ENCODE peak calls at places on chromosomes 11 and 22, in ten cellular contexts. A is lung; H is Jurkat, Clone E6-1; V is DMS153; J is T-helper 1 cell; N is stimulated activated naive CD4-positive, alpha-beta T cell; D is CD4-positive, alpha-beta T cell; C is foreskin fibroblast; K is NCI-H1436; E is upper lobe of right lung. S is an unnamed sample.

GRCh38 chr11:10925149-10925926 is 67.5 kb upstream of the ZBED5 start:
- DNase-seq in N (no peak), A (no peak), E (no peak), H (no peak), J (no peak), K (no peak), C (no peak), V (no peak), D (no peak), S (no peak)

GRCh38 chr11:133819916-133820315 is 25.4 kb downstream of the SPATA19 start:
- DNase-seq in J (no peak), E (no peak), N (no peak), D (no peak), K (no peak), C (no peak), H (no peak), V (no peak), A (no peak), S (no peak)

GRCh38 chr11:19187101-19187500 is 14.7 kb downstream of the CSRP3 start:
- DNase-seq in D (no peak), C (peak; percentile 19), N (no peak), H (no peak), K (no peak), A (no peak), J (no peak), E (no peak), V (no peak), S (peak; percentile 26)

GRCh38 chr11:62669420-62670161 is 1.9 kb upstream of the UQCC3 start:
- DNase-seq in C (peak; percentile 60), J (no peak), A (no peak), K (no peak), V (no peak), H (no peak), E (no peak), D (no peak), N (no peak), S (no peak)

GRCh38 chr11:99781074-99781473 is 760.3 kb downstream of the CNTN5 start:
- DNase-seq in V (no peak), H (no peak), K (no peak), C (no peak), J (no peak), D (no peak), E (no peak), A (no peak), N (no peak), S (peak; percentile 18)

GRCh38 chr22:17366830-17367229 is 2.4 kb upstream of the CECR2 start:
- DNase-seq in E (no peak), N (peak; percentile 6), A (no peak), K (peak; percentile 44), D (no peak), H (peak; percentile 55), J (no peak), C (no peak), V (peak; percentile 9), S (no peak)

GRCh38 chr22:35611891-35612576 is 5.1 kb downstream of the MB start:
- DNase-seq in J (no peak), N (no peak), E (no peak), K (no peak), V (peak; percentile 25), C (no peak), A (no peak), D (no peak), H (no peak), S (no peak)

GRCh38 chr11:132036751-132037466 is 666.5 kb downstream of the NTM start:
- DNase-seq in V (no peak), E (no peak), J (no peak), K (no peak), D (no peak), H (no peak), N (no peak), A (no peak), C (peak; percentile 38), S (no peak)

GRCh38 chr11:28520291-28520690 is 412.1 kb downstream of the METTL15 start:
- DNase-seq in K (no peak), N (no peak), C (no peak), E (no peak), A (no peak), D (no peak), H (no peak), J (no peak), V (no peak), S (no peak)

GRCh38 chr11:107591446-107592236 is 694 bp downstream of the ELMOD1 start:
- DNase-seq in J (no peak), N (peak; percentile 52), V (no peak), E (no peak), K (no peak), A (no peak), C (peak; percentile 46), H (no peak), D (no peak), S (no peak)

GRCh38 chr22:48710410-48710809 is 1117.3 kb downstream of the BRD1 start:
- DNase-seq in V (no peak), A (no peak), N (no peak), J (no peak), C (no peak), H (no peak), D (no peak), E (peak; percentile 53), K (no peak), S (no peak)

GRCh38 chr22:45335021-45335818 is 25.5 kb downstream of the FAM118A start:
- DNase-seq in E (no peak), K (no peak), V (no peak), D (no peak), H (no peak), N (no peak), A (no peak), C (peak; percentile 54), J (no peak), S (no peak)

GRCh38 chr11:120707663-120708062 is 196.1 kb downstream of the GRIK4 start:
- DNase-seq in N (no peak), J (no peak), C (no peak), H (no peak), K (no peak), D (no peak), V (no peak), A (no peak), E (no peak), S (no peak)

GRCh38 chr22:42695294-42695693 is 25.4 kb downstream of the A4GALT start:
- DNase-seq in A (no peak), K (no peak), D (no peak), E (no peak), H (no peak), N (no peak), J (no peak), C (no peak), V (no peak), S (no peak)

GRCh38 chr22:27628341-27628740 is 173.2 kb downstream of the MN1 start:
- DNase-seq in E (no peak), N (no peak), J (no peak), A (no peak), V (no peak), H (no peak), C (no peak), K (no peak), D (no peak), S (no peak)

GRCh38 chr11:110428040-110428439 is 1.7 kb upstream of the FDX1 start:
- DNase-seq in N (no peak), V (no peak), J (no peak), A (no peak), K (no peak), D (no peak), E (no peak), C (no peak), H (no peak), S (no peak)

GRCh38 chr11:129115652-129116585 is 76.2 kb downstream of the ARHGAP32 start:
- DNase-seq in C (peak; percentile 59), K (no peak), H (no peak), J (no peak), N (no peak), D (no peak), V (no peak), A (no peak), E (no peak), S (peak; percentile 63)

GRCh38 chr11:11022126-11022730 is 164.4 kb upstream of the ZBED5 start:
- DNase-seq in C (peak; percentile 55), A (no peak), D (no peak), E (no peak), J (no peak), N (peak; percentile 39), K (no peak), H (peak; percentile 18), V (no peak), S (peak; percentile 58)

GRCh38 chr22:26949193-26949592 is 291.8 kb downstream of the MIAT start:
- DNase-seq in J (no peak), N (no peak), H (no peak), K (no peak), A (no peak), D (no peak), E (no peak), V (no peak), C (peak; percentile 27), S (peak; percentile 45)

GRCh38 chr22:37172266-37173245 is 15.5 kb downstream of the C1QTNF6 start:
- DNase-seq in C (no peak), J (no peak), E (peak; percentile 42), A (no peak), K (no peak), V (no peak), N (no peak), H (no peak), D (no peak), S (no peak)

GRCh38 chr11:59776210-59777066 is 21.3 kb downstream of the STX3 start:
- DNase-seq in J (no peak), D (no peak), E (no peak), H (no peak), C (peak; percentile 56), V (no peak), K (no peak), A (no peak), N (no peak), S (peak; percentile 65)

GRCh38 chr22:40322061-40322460 is 24.2 kb upstream of the ADSL start:
- DNase-seq in A (no peak), E (no peak), V (no peak), H (no peak), D (no peak), N (no peak), K (no peak), J (no peak), C (no peak), S (no peak)

GRCh38 chr11:117830674-117831351 is 6.3 kb upstream of the FXYD2 start:
- DNase-seq in H (no peak), J (no peak), V (no peak), D (no peak), K (no peak), C (no peak), E (no peak), A (no peak), N (peak; percentile 26), S (no peak)

GRCh38 chr11:1548221-1549070 is 23.6 kb downstream of the DUSP8 start:
- DNase-seq in H (no peak), A (peak; percentile 77), J (no peak), D (no peak), K (peak; percentile 30), N (no peak), E (peak; percentile 89), V (peak; percentile 85), C (peak; percentile 68), S (peak; percentile 40)